ENCODE peak calls at places on chromosomes 3 and 15, in eight cellular contexts. Z is CD8-positive, alpha-beta T cell; H is GM12865; K is fibroblast of lung; Y is lower leg skin; D is caudate nucleus; M is GM10248; F is kidney glomerular epithelial cell. T is an unnamed sample.

GRCh38 chr3:141386080-141386594 is 17.8 kb downstream of the ZBTB38 start:
- DNase-seq in D (no peak), H (no peak), M (no peak), Z (no peak), K (peak), F (no peak), Y (no peak), T (no peak)

GRCh38 chr3:98914210-98915080 is 12.9 kb upstream of the DCBLD2 start:
- DNase-seq in F (no peak), H (no peak), M (no peak), K (peak), Z (no peak), Y (no peak), D (no peak), T (no peak)

GRCh38 chr3:19149388-19149787 is 1.1 kb downstream of the KCNH8 start:
- DNase-seq in F (peak), H (peak), Z (peak), M (peak), D (no peak), K (peak), Y (no peak), T (no peak)

GRCh38 chr15:101426761-101427333 is 62.7 kb downstream of the PCSK6 start:
- DNase-seq in H (no peak), M (no peak), D (no peak), Z (no peak), Y (peak), K (no peak), F (no peak), T (no peak)

GRCh38 chr3:100561459-100562158 is 47.8 kb upstream of the ADGRG7 start:
- DNase-seq in K (peak), H (no peak), F (no peak), Z (no peak), D (no peak), M (no peak), Y (no peak), T (peak)

GRCh38 chr3:134363381-134363755 is 10.9 kb downstream of the AMOTL2 start:
- DNase-seq in H (no peak), F (no peak), Y (peak), M (no peak), K (no peak), D (no peak), Z (no peak), T (no peak)

GRCh38 chr15:27679621-27680521 is 419.2 kb downstream of the OCA2 start:
- DNase-seq in H (no peak), D (no peak), Z (no peak), F (no peak), Y (peak), K (peak), M (no peak), T (no peak)

GRCh38 chr15:85178366-85178765 is 196.7 kb downstream of the PDE8A start:
- DNase-seq in K (no peak), D (no peak), Y (no peak), H (no peak), F (no peak), Z (no peak), M (no peak), T (no peak)

GRCh38 chr15:73322665-73323373 is 45.9 kb downstream of the HCN4 start:
- DNase-seq in M (no peak), D (no peak), K (no peak), H (no peak), F (no peak), Z (no peak), Y (no peak), T (no peak)

GRCh38 chr15:95032181-95032580 is 800.8 kb downstream of the MCTP2 start:
- DNase-seq in H (no peak), D (no peak), K (no peak), M (no peak), Z (no peak), Y (no peak), F (no peak), T (no peak)

GRCh38 chr15:100783760-100784492 is 95.7 kb upstream of the ALDH1A3 start:
- DNase-seq in D (no peak), Y (peak), M (no peak), F (no peak), H (no peak), Z (no peak), K (no peak), T (no peak)

GRCh38 chr15:88334436-88334835 is 77.9 kb upstream of the NTRK3 start:
- DNase-seq in Z (no peak), H (no peak), F (no peak), Y (no peak), D (no peak), K (no peak), M (no peak), T (no peak)

GRCh38 chr15:74403981-74404563 is 29.7 kb downstream of the SEMA7A start:
- DNase-seq in Z (no peak), D (no peak), M (peak), H (peak), F (no peak), Y (no peak), K (no peak), T (no peak)

GRCh38 chr15:46543626-46544025 is 908.8 kb downstream of the SQOR start:
- DNase-seq in H (no peak), Z (no peak), K (no peak), F (no peak), D (no peak), M (no peak), Y (no peak), T (no peak)

GRCh38 chr3:117019082-117019713 is 309.6 kb downstream of the TUSC7 start:
- DNase-seq in M (peak), F (peak), Y (peak), D (peak), H (peak), Z (no peak), K (peak), T (peak)

GRCh38 chr3:52245322-52246263 is at the start of gene PPM1M:
- DNase-seq in F (no peak), D (no peak), Z (peak), H (peak), K (peak), M (peak), Y (peak), T (no peak)

GRCh38 chr3:111159391-111159790 is 87.8 kb downstream of the NECTIN3 start:
- DNase-seq in H (no peak), M (no peak), D (no peak), Z (no peak), F (no peak), Y (no peak), K (no peak), T (no peak)

GRCh38 chr3:156551746-156552145 is 3.2 kb downstream of the SSR3 start:
- DNase-seq in D (no peak), H (no peak), Z (no peak), Y (no peak), F (no peak), K (peak), M (no peak), T (peak)

GRCh38 chr15:82081904-82082810 is 36.3 kb upstream of the MEX3B start:
- DNase-seq in M (no peak), H (peak), F (no peak), D (no peak), Z (no peak), Y (no peak), K (peak), T (peak)

GRCh38 chr3:42505203-42505848 is 2.9 kb downstream of the VIPR1 start:
- DNase-seq in Z (no peak), H (no peak), K (no peak), M (no peak), F (no peak), Y (peak), D (no peak), T (no peak)

GRCh38 chr3:17840126-17840525 is 97.7 kb upstream of the TBC1D5 start:
- DNase-seq in F (no peak), H (no peak), K (no peak), Z (no peak), M (no peak), D (no peak), Y (no peak), T (no peak)

GRCh38 chr3:194617827-194618226 is 15.4 kb downstream of the TMEM44 start:
- DNase-seq in Y (no peak), H (peak), M (no peak), K (peak), F (no peak), Z (no peak), D (no peak), T (no peak)

GRCh38 chr3:78455737-78456136 is 1312.1 kb downstream of the ROBO1 start:
- DNase-seq in H (no peak), F (no peak), Y (no peak), M (no peak), D (no peak), Z (no peak), K (no peak), T (no peak)

GRCh38 chr3:33883538-33884203 is 85.2 kb downstream of the PDCD6IP start:
- DNase-seq in M (peak), D (no peak), K (peak), H (peak), F (peak), Y (no peak), Z (no peak), T (no peak)

GRCh38 chr3:151382671-151383070 is 1.9 kb downstream of the P2RY12 start:
- DNase-seq in K (no peak), M (no peak), H (peak), Z (no peak), F (no peak), Y (no peak), D (no peak), T (no peak)

GRCh38 chr3:124741027-124741426 is 10.8 kb downstream of the UMPS start:
- DNase-seq in H (no peak), D (no peak), F (no peak), Y (no peak), M (no peak), Z (no peak), K (peak), T (no peak)

GRCh38 chr3:40914475-40914874 is 284.8 kb upstream of the CTNNB1 start:
- DNase-seq in Z (no peak), M (no peak), K (no peak), H (no peak), Y (peak), F (no peak), D (no peak), T (no peak)

GRCh38 chr3:169243122-169243521 is 420.4 kb downstream of the MECOM start:
- DNase-seq in D (no peak), H (no peak), Y (no peak), K (peak), M (no peak), Z (no peak), F (no peak), T (peak)

GRCh38 chr3:31758342-31758741 is 222.7 kb downstream of the OSBPL10 start:
- DNase-seq in D (no peak), Z (no peak), K (no peak), Y (no peak), F (no peak), M (no peak), H (no peak), T (no peak)

GRCh38 chr3:21158801-21159564 is 592.0 kb downstream of the ZNF385D start:
- DNase-seq in Y (no peak), Z (no peak), K (peak), D (no peak), M (no peak), H (no peak), F (no peak), T (peak)